ENCODE peak calls at places on chromosomes 3 and 15, in four cellular contexts. One of them, this sample, is unnamed.

GRCh38 chr3:74413547-74414241 is 200.8 kb downstream of the CNTN3 start:
- DNase-seq in fibroblast of the conjunctiva: no peak
- DNase-seq in sigmoid colon: no peak
- DNase-seq in cardiac septum: no peak
- DNase-seq in this sample: no peak

GRCh38 chr3:58167431-58168351 is 43.1 kb downstream of the DNASE1L3 start:
- DNase-seq in fibroblast of the conjunctiva: peak
- DNase-seq in sigmoid colon: peak
- DNase-seq in cardiac septum: no peak
- DNase-seq in this sample: no peak

GRCh38 chr3:55235416-55235815 is 251.7 kb downstream of the WNT5A start:
- DNase-seq in fibroblast of the conjunctiva: no peak
- DNase-seq in sigmoid colon: no peak
- DNase-seq in cardiac septum: no peak
- DNase-seq in this sample: no peak

GRCh38 chr15:78212546-78213424 is 21.6 kb downstream of the ACSBG1 start:
- DNase-seq in fibroblast of the conjunctiva: no peak
- DNase-seq in sigmoid colon: peak
- DNase-seq in cardiac septum: peak
- DNase-seq in this sample: no peak

GRCh38 chr3:110687138-110687537 is 384.5 kb upstream of the NECTIN3 start:
- DNase-seq in fibroblast of the conjunctiva: no peak
- DNase-seq in sigmoid colon: no peak
- DNase-seq in cardiac septum: no peak
- DNase-seq in this sample: no peak

GRCh38 chr3:59862686-59863085 is 812.9 kb upstream of the CFAP20DC start:
- DNase-seq in fibroblast of the conjunctiva: no peak
- DNase-seq in sigmoid colon: no peak
- DNase-seq in cardiac septum: no peak
- DNase-seq in this sample: no peak

GRCh38 chr3:140736863-140737460 is 59.1 kb downstream of the TRIM42 start:
- DNase-seq in fibroblast of the conjunctiva: peak
- DNase-seq in sigmoid colon: no peak
- DNase-seq in cardiac septum: no peak
- DNase-seq in this sample: peak

GRCh38 chr3:151916781-151917180 is 43.3 kb downstream of the SUCNR1 start:
- DNase-seq in fibroblast of the conjunctiva: no peak
- DNase-seq in sigmoid colon: no peak
- DNase-seq in cardiac septum: no peak
- DNase-seq in this sample: no peak

GRCh38 chr3:187040637-187041361 is 98.5 kb downstream of the RPL39L start:
- DNase-seq in fibroblast of the conjunctiva: no peak
- DNase-seq in sigmoid colon: no peak
- DNase-seq in cardiac septum: no peak
- DNase-seq in this sample: no peak

GRCh38 chr3:196774191-196774820 is 34.6 kb downstream of the PAK2 start:
- DNase-seq in fibroblast of the conjunctiva: no peak
- DNase-seq in sigmoid colon: no peak
- DNase-seq in cardiac septum: no peak
- DNase-seq in this sample: no peak

GRCh38 chr3:71389911-71390573 is 193.5 kb downstream of the FOXP1 start:
- DNase-seq in fibroblast of the conjunctiva: peak
- DNase-seq in sigmoid colon: peak
- DNase-seq in cardiac septum: no peak
- DNase-seq in this sample: peak

GRCh38 chr15:64911317-64912186 is at the start of gene ANKDD1A:
- DNase-seq in fibroblast of the conjunctiva: no peak
- DNase-seq in sigmoid colon: peak
- DNase-seq in cardiac septum: no peak
- DNase-seq in this sample: peak

GRCh38 chr15:43518073-43518761 is 809 bp downstream of the MAP1A start:
- DNase-seq in fibroblast of the conjunctiva: no peak
- DNase-seq in sigmoid colon: no peak
- DNase-seq in cardiac septum: no peak
- DNase-seq in this sample: no peak

GRCh38 chr15:93073465-93073952 is 15.5 kb downstream of the RGMA start:
- DNase-seq in fibroblast of the conjunctiva: no peak
- DNase-seq in sigmoid colon: peak
- DNase-seq in cardiac septum: no peak
- DNase-seq in this sample: no peak

GRCh38 chr15:46151786-46152185 is 517.0 kb downstream of the SQOR start:
- DNase-seq in fibroblast of the conjunctiva: no peak
- DNase-seq in sigmoid colon: no peak
- DNase-seq in cardiac septum: no peak
- DNase-seq in this sample: no peak

GRCh38 chr15:64050281-64051092 is 4.2 kb upstream of the DAPK2 start:
- DNase-seq in fibroblast of the conjunctiva: no peak
- DNase-seq in sigmoid colon: no peak
- DNase-seq in cardiac septum: no peak
- DNase-seq in this sample: peak

GRCh38 chr3:141940204-141940776 is 63.8 kb downstream of the ATP1B3 start:
- DNase-seq in fibroblast of the conjunctiva: peak
- DNase-seq in sigmoid colon: peak
- DNase-seq in cardiac septum: peak
- DNase-seq in this sample: no peak

GRCh38 chr15:48653216-48653615 is 7.7 kb upstream of the FBN1 start:
- DNase-seq in fibroblast of the conjunctiva: no peak
- DNase-seq in sigmoid colon: no peak
- DNase-seq in cardiac septum: no peak
- DNase-seq in this sample: no peak

GRCh38 chr15:75042730-75043508 is 19.5 kb downstream of the PPCDC start:
- DNase-seq in fibroblast of the conjunctiva: no peak
- DNase-seq in sigmoid colon: peak
- DNase-seq in cardiac septum: peak
- DNase-seq in this sample: no peak

GRCh38 chr15:27746556-27746955 is 352.6 kb downstream of the OCA2 start:
- DNase-seq in fibroblast of the conjunctiva: no peak
- DNase-seq in sigmoid colon: no peak
- DNase-seq in cardiac septum: no peak
- DNase-seq in this sample: no peak

GRCh38 chr3:30693470-30694120 is 87.2 kb downstream of the TGFBR2 start:
- DNase-seq in fibroblast of the conjunctiva: peak
- DNase-seq in sigmoid colon: peak
- DNase-seq in cardiac septum: no peak
- DNase-seq in this sample: no peak

GRCh38 chr15:52559583-52559982 is 9.2 kb downstream of the ARPP19 start:
- DNase-seq in fibroblast of the conjunctiva: no peak
- DNase-seq in sigmoid colon: no peak
- DNase-seq in cardiac septum: no peak
- DNase-seq in this sample: no peak

GRCh38 chr3:105359098-105359762 is 7.5 kb upstream of the ALCAM start:
- DNase-seq in fibroblast of the conjunctiva: no peak
- DNase-seq in sigmoid colon: no peak
- DNase-seq in cardiac septum: no peak
- DNase-seq in this sample: no peak

GRCh38 chr3:49316696-49317457 is 23.0 kb downstream of the USP4 start:
- DNase-seq in fibroblast of the conjunctiva: no peak
- DNase-seq in sigmoid colon: peak
- DNase-seq in cardiac septum: no peak
- DNase-seq in this sample: no peak

GRCh38 chr3:2172561-2173171 is 74.0 kb downstream of the CNTN4 start:
- DNase-seq in fibroblast of the conjunctiva: no peak
- DNase-seq in sigmoid colon: no peak
- DNase-seq in cardiac septum: no peak
- DNase-seq in this sample: peak

GRCh38 chr3:39064646-39065045 is 12.8 kb downstream of the WDR48 start:
- DNase-seq in fibroblast of the conjunctiva: no peak
- DNase-seq in sigmoid colon: no peak
- DNase-seq in cardiac septum: no peak
- DNase-seq in this sample: no peak

GRCh38 chr3:85737846-85738245 is 779.1 kb downstream of the CADM2 start:
- DNase-seq in fibroblast of the conjunctiva: no peak
- DNase-seq in sigmoid colon: no peak
- DNase-seq in cardiac septum: no peak
- DNase-seq in this sample: no peak

GRCh38 chr3:33439421-33440327 is 531 bp downstream of the UBP1 start:
- DNase-seq in fibroblast of the conjunctiva: no peak
- DNase-seq in sigmoid colon: peak
- DNase-seq in cardiac septum: peak
- DNase-seq in this sample: no peak

GRCh38 chr3:156563900-156564682 is 9.2 kb upstream of the SSR3 start:
- DNase-seq in fibroblast of the conjunctiva: no peak
- DNase-seq in sigmoid colon: no peak
- DNase-seq in cardiac septum: no peak
- DNase-seq in this sample: no peak

GRCh38 chr15:39599871-39600270 is 19.0 kb downstream of the THBS1 start:
- DNase-seq in fibroblast of the conjunctiva: no peak
- DNase-seq in sigmoid colon: no peak
- DNase-seq in cardiac septum: no peak
- DNase-seq in this sample: no peak

This sample was measured in DMS153.